ENCODE peak calls at places on chromosomes 6 and 20, in five cellular contexts. D is neuronal stem cell; A is CD8-positive, alpha-beta memory T cell; Z is astrocyte; U is tibial artery. X is an unnamed sample.

GRCh38 chr6:43836507-43836906 is 66.5 kb downstream of the VEGFA start:
- DNase-seq in Z (no peak), D (no peak), A (peak; percentile 29), U (no peak), X (peak; percentile 52)

GRCh38 chr6:139378882-139379341 is 4.5 kb upstream of the CITED2 start:
- DNase-seq in U (no peak), D (no peak), A (no peak), Z (peak; percentile 51), X (no peak)

GRCh38 chr6:159683722-159684304 is 9.2 kb downstream of the SOD2 start:
- DNase-seq in U (no peak), A (no peak), Z (no peak), D (no peak), X (no peak)

GRCh38 chr6:43972915-43973304 is 154.3 kb downstream of the MRPL14 start:
- DNase-seq in U (peak; percentile 75), A (no peak), D (no peak), Z (peak; percentile 83), X (peak; percentile 72)

GRCh38 chr6:33571637-33572316 is 8.3 kb downstream of the BAK1 start:
- DNase-seq in D (no peak), A (no peak), Z (no peak), U (no peak), X (no peak)

GRCh38 chr6:82917346-82918064 is 148.1 kb downstream of the UBE3D start:
- DNase-seq in D (no peak), U (no peak), Z (peak; percentile 12), A (no peak), X (no peak)

GRCh38 chr20:62597416-62598115 is 44.7 kb upstream of the SLCO4A1 start:
- DNase-seq in U (no peak), D (no peak), A (no peak), Z (no peak), X (no peak)

GRCh38 chr6:55395836-55396235 is 68.6 kb downstream of the GFRAL start:
- DNase-seq in Z (no peak), A (no peak), U (no peak), D (no peak), X (peak; percentile 40)

GRCh38 chr20:32077192-32077591 is 25.1 kb downstream of the HCK start:
- DNase-seq in D (no peak), U (no peak), A (no peak), Z (no peak), X (no peak)

GRCh38 chr20:20134941-20135572 is 82.7 kb downstream of the CFAP61 start:
- DNase-seq in A (no peak), D (no peak), Z (no peak), U (no peak), X (no peak)

GRCh38 chr6:13355969-13356368 is 27.6 kb upstream of the TBC1D7 start:
- DNase-seq in U (no peak), A (no peak), D (no peak), Z (no peak), X (no peak)

GRCh38 chr6:98124176-98124575 is 710.2 kb upstream of the POU3F2 start:
- DNase-seq in U (no peak), Z (peak; percentile 86), A (no peak), D (no peak), X (no peak)

GRCh38 chr20:22801528-22801927 is 217.2 kb upstream of the FOXA2 start:
- DNase-seq in Z (no peak), A (no peak), D (no peak), U (no peak), X (no peak)

GRCh38 chr6:12014873-12015149 is 2.7 kb downstream of the HIVEP1 start:
- DNase-seq in U (no peak), Z (no peak), A (no peak), D (no peak), X (no peak)

GRCh38 chr6:137630666-137631065 is 136.5 kb upstream of the OLIG3 start:
- DNase-seq in D (no peak), Z (no peak), U (no peak), A (no peak), X (no peak)

GRCh38 chr6:137000825-137001224 is 43.9 kb downstream of the IL20RA start:
- DNase-seq in Z (peak; percentile 30), A (no peak), U (no peak), D (no peak), X (no peak)

GRCh38 chr6:129346964-129347363 is 363.0 kb downstream of the ARHGAP18 start:
- DNase-seq in Z (no peak), U (no peak), D (no peak), A (no peak), X (no peak)

GRCh38 chr6:5762561-5762968 is 244.2 kb downstream of the NRN1 start:
- DNase-seq in U (peak; percentile 65), A (no peak), Z (no peak), D (no peak), X (no peak)

GRCh38 chr6:132491303-132491702 is 21.6 kb downstream of the STX7 start:
- DNase-seq in Z (peak; percentile 43), D (no peak), A (no peak), U (peak; percentile 66), X (no peak)

GRCh38 chr20:12737900-12738299 is 270.9 kb upstream of the SPTLC3 start:
- DNase-seq in D (no peak), A (no peak), Z (no peak), U (no peak), X (no peak)

GRCh38 chr20:48019496-48019895 is 234.2 kb upstream of the SULF2 start:
- DNase-seq in D (no peak), U (no peak), A (no peak), Z (peak; percentile 61), X (no peak)

GRCh38 chr6:45625191-45625664 is 247.5 kb upstream of the SUPT3H start:
- DNase-seq in U (no peak), A (no peak), D (no peak), Z (peak; percentile 92), X (peak; percentile 72)

GRCh38 chr6:37127961-37128862 is 41.7 kb upstream of the PIM1 start:
- DNase-seq in Z (peak; percentile 73), D (no peak), U (no peak), A (no peak), X (peak; percentile 46)

GRCh38 chr6:166712554-166713228 is 85.6 kb upstream of the RPS6KA2 start:
- DNase-seq in D (no peak), Z (no peak), U (no peak), A (no peak), X (no peak)

GRCh38 chr6:166713608-166714510 is 86.8 kb upstream of the RPS6KA2 start:
- DNase-seq in U (no peak), Z (no peak), A (no peak), D (no peak), X (no peak)

GRCh38 chr6:166715065-166715464 is 88.0 kb upstream of the RPS6KA2 start:
- DNase-seq in D (no peak), A (no peak), Z (no peak), U (no peak), X (no peak)

GRCh38 chr6:166716910-166717617 is 90.0 kb upstream of the RPS6KA2 start:
- DNase-seq in D (no peak), U (no peak), A (no peak), Z (no peak), X (no peak)

DNA sequence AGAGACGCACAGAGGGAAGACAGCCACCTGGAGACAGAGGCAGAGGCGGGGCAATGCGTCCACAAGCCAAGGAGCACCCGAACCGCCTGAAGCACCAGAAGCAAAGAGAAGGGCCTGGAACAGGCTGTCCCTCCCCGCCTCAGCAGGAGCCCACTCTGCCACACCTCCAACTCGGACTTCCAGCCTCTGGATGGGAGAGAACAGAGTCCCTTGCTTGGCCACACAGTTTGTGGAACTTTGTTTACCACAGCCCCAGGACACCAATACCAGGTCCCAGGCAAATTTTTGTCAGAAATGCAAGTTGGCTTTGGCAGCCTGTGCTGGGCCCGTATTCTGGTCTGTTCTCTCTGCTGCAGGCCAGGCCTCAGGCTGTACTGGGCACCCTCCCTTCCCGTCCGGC is 87.5 kb upstream of the RPS6KA2 start:
- DNase-seq in A (no peak), D (no peak), U (no peak), Z (no peak), X (no peak)
- H3K27ac ChIP-seq in A (no peak overlapping the region), D (no peak overlapping the region), U (no peak overlapping the region), Z (no peak overlapping the region), X (no peak overlapping the region)

GRCh38 chr6:1461207-1461606 is 71.8 kb downstream of the FOXF2 start:
- DNase-seq in U (no peak), D (no peak), A (no peak), Z (peak; percentile 96), X (no peak)
- H3K27ac ChIP-seq in U (no peak overlapping the region), D (no peak overlapping the region), A (no peak overlapping the region), Z (no peak overlapping the region), X (no peak overlapping the region)

DNA sequence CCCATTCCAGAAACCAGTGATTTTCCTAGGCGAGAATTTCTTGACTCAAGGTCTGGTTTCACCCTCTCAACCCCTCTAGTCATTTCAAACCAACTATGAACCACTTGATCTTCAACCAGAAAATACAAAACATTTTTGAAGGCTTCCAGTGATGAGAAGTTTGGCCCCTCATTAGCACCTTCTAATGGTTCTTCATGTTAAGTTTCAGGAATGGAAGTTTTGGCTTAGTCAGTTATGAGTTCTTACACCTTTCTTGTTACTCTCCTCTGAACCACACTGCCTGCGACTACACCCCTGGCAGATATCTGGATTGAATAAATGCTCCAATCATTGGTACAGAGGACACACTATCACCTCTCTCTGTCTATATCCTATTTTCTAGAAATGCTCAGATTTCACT is 67.2 kb downstream of the GJA10 start:
- DNase-seq in A (no peak), U (no peak), Z (no peak), D (no peak), X (no peak)
- H3K27ac ChIP-seq in A (no peak overlapping the region), U (no peak overlapping the region), Z (no peak overlapping the region), D (no peak overlapping the region), X (no peak overlapping the region)

GRCh38 chr20:329851-330232 is 4.5 kb downstream of the SOX12 start:
- DNase-seq in U (no peak), A (no peak), D (no peak), Z (no peak), X (no peak)
- H3K27ac ChIP-seq in U (peak overlapping the region; percentile 95), A (no peak overlapping the region), D (peak overlapping the region; percentile 14), Z (no peak overlapping the region), X (no peak overlapping the region)

DNA sequence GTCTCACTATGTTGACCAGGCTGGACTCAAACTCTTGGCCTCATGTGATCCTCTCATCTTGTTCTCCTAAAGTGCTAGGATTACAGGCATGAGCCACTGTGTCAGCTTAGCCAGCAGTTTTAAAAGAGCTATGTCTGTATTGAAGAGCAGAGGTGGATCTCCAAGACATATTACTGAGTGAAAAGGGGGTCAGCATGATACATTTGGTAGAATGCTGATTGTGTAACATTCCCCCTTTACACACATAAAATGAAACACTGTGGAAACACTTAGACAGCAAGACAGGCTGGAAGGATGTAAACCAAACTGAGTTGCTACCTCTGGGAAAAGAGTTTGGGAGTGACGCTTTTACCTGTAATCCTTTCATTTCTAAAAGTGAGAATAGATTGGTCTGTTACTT is 1.7 kb upstream of the RIPOR3 start:
- DNase-seq in U (no peak), D (no peak), A (no peak), Z (no peak), X (no peak)
- H3K27ac ChIP-seq in U (no peak overlapping the region), D (no peak overlapping the region), A (no peak overlapping the region), Z (no peak overlapping the region), X (no peak overlapping the region)